ENCODE peak calls at places on chromosome 5, in nine cellular contexts. One of them, this sample, is unnamed.

GRCh38 chr5:116669261-116670049 is 94.8 kb upstream of the SEMA6A start:
- DNase-seq in epithelial cell of esophagus: no peak
- DNase-seq in GM23338: no peak
- DNase-seq in IMR-90: no peak
- DNase-seq in body of pancreas: no peak
- DNase-seq in cardiac muscle cell: no peak
- DNase-seq in fibroblast of pulmonary artery: no peak
- DNase-seq in tibial artery: no peak
- DNase-seq in tibial nerve: no peak
- DNase-seq in this sample: no peak

GRCh38 chr5:81520769-81521168 is 126.8 kb upstream of the ACOT12 start:
- DNase-seq in epithelial cell of esophagus: no peak
- DNase-seq in GM23338: no peak
- DNase-seq in IMR-90: no peak
- DNase-seq in body of pancreas: no peak
- DNase-seq in cardiac muscle cell: no peak
- DNase-seq in fibroblast of pulmonary artery: no peak
- DNase-seq in tibial artery: no peak
- DNase-seq in tibial nerve: no peak
- DNase-seq in this sample: no peak

GRCh38 chr5:10090074-10090473 is 159.6 kb downstream of the ATPSCKMT start:
- DNase-seq in epithelial cell of esophagus: no peak
- DNase-seq in GM23338: peak; percentile 22
- DNase-seq in IMR-90: no peak
- DNase-seq in body of pancreas: no peak
- DNase-seq in cardiac muscle cell: no peak
- DNase-seq in fibroblast of pulmonary artery: no peak
- DNase-seq in tibial artery: no peak
- DNase-seq in tibial nerve: no peak
- DNase-seq in this sample: no peak

GRCh38 chr5:107930891-107931290 is 260.2 kb upstream of the EFNA5 start:
- DNase-seq in epithelial cell of esophagus: no peak
- DNase-seq in GM23338: no peak
- DNase-seq in IMR-90: no peak
- DNase-seq in body of pancreas: no peak
- DNase-seq in cardiac muscle cell: no peak
- DNase-seq in fibroblast of pulmonary artery: no peak
- DNase-seq in tibial artery: no peak
- DNase-seq in tibial nerve: no peak
- DNase-seq in this sample: no peak

GRCh38 chr5:127492854-127493738 is 24.3 kb upstream of the PRRC1 start:
- DNase-seq in epithelial cell of esophagus: peak; percentile 57
- DNase-seq in GM23338: peak; percentile 56
- DNase-seq in IMR-90: peak; percentile 36
- DNase-seq in body of pancreas: no peak
- DNase-seq in cardiac muscle cell: peak; percentile 62
- DNase-seq in fibroblast of pulmonary artery: peak; percentile 61
- DNase-seq in tibial artery: no peak
- DNase-seq in tibial nerve: no peak
- DNase-seq in this sample: peak; percentile 60

GRCh38 chr5:33938507-33938796 is 2.3 kb downstream of the RXFP3 start:
- DNase-seq in epithelial cell of esophagus: no peak
- DNase-seq in GM23338: no peak
- DNase-seq in IMR-90: no peak
- DNase-seq in body of pancreas: no peak
- DNase-seq in cardiac muscle cell: no peak
- DNase-seq in fibroblast of pulmonary artery: no peak
- DNase-seq in tibial artery: no peak
- DNase-seq in tibial nerve: no peak
- DNase-seq in this sample: no peak

GRCh38 chr5:127741412-127741811 is 38.2 kb downstream of the CCDC192 start:
- DNase-seq in epithelial cell of esophagus: no peak
- DNase-seq in GM23338: no peak
- DNase-seq in IMR-90: no peak
- DNase-seq in body of pancreas: no peak
- DNase-seq in cardiac muscle cell: no peak
- DNase-seq in fibroblast of pulmonary artery: no peak
- DNase-seq in tibial artery: no peak
- DNase-seq in tibial nerve: no peak
- DNase-seq in this sample: no peak

GRCh38 chr5:2914991-2915484 is 163.6 kb upstream of the IRX2 start:
- DNase-seq in epithelial cell of esophagus: no peak
- DNase-seq in GM23338: peak; percentile 76
- DNase-seq in IMR-90: no peak
- DNase-seq in body of pancreas: no peak
- DNase-seq in cardiac muscle cell: no peak
- DNase-seq in fibroblast of pulmonary artery: no peak
- DNase-seq in tibial artery: no peak
- DNase-seq in tibial nerve: no peak
- DNase-seq in this sample: no peak

GRCh38 chr5:33170414-33170813 is 270.4 kb upstream of the TARS1 start:
- DNase-seq in epithelial cell of esophagus: peak; percentile 11
- DNase-seq in GM23338: peak; percentile 7
- DNase-seq in IMR-90: no peak
- DNase-seq in body of pancreas: no peak
- DNase-seq in cardiac muscle cell: peak; percentile 13
- DNase-seq in fibroblast of pulmonary artery: peak; percentile 24
- DNase-seq in tibial artery: no peak
- DNase-seq in tibial nerve: no peak
- DNase-seq in this sample: no peak

GRCh38 chr5:5456858-5457257 is 34.4 kb downstream of the ICE1 start:
- DNase-seq in epithelial cell of esophagus: peak; percentile 53
- DNase-seq in GM23338: no peak
- DNase-seq in IMR-90: no peak
- DNase-seq in body of pancreas: no peak
- DNase-seq in cardiac muscle cell: no peak
- DNase-seq in fibroblast of pulmonary artery: no peak
- DNase-seq in tibial artery: no peak
- DNase-seq in tibial nerve: no peak
- DNase-seq in this sample: no peak

GRCh38 chr5:37871023-37871815 is 31.4 kb upstream of the GDNF start:
- DNase-seq in epithelial cell of esophagus: peak; percentile 72
- DNase-seq in GM23338: no peak
- DNase-seq in IMR-90: peak; percentile 89
- DNase-seq in body of pancreas: no peak
- DNase-seq in cardiac muscle cell: peak; percentile 14
- DNase-seq in fibroblast of pulmonary artery: peak; percentile 9
- DNase-seq in tibial artery: no peak
- DNase-seq in tibial nerve: no peak
- DNase-seq in this sample: no peak

GRCh38 chr5:155480731-155481131 is 467.2 kb downstream of the KIF4B start:
- DNase-seq in epithelial cell of esophagus: peak; percentile 44
- DNase-seq in GM23338: no peak
- DNase-seq in IMR-90: no peak
- DNase-seq in body of pancreas: no peak
- DNase-seq in cardiac muscle cell: no peak
- DNase-seq in fibroblast of pulmonary artery: no peak
- DNase-seq in tibial artery: no peak
- DNase-seq in tibial nerve: no peak
- DNase-seq in this sample: no peak

GRCh38 chr5:9557696-9558095 is 11.8 kb upstream of the SEMA5A start:
- DNase-seq in epithelial cell of esophagus: peak; percentile 87
- DNase-seq in GM23338: no peak
- DNase-seq in IMR-90: peak; percentile 82
- DNase-seq in body of pancreas: no peak
- DNase-seq in cardiac muscle cell: no peak
- DNase-seq in fibroblast of pulmonary artery: peak; percentile 26
- DNase-seq in tibial artery: no peak
- DNase-seq in tibial nerve: no peak
- DNase-seq in this sample: peak; percentile 81

GRCh38 chr5:126503602-126504104 is 80.4 kb downstream of the GRAMD2B start:
- DNase-seq in epithelial cell of esophagus: peak; percentile 85
- DNase-seq in GM23338: no peak
- DNase-seq in IMR-90: peak; percentile 28
- DNase-seq in body of pancreas: no peak
- DNase-seq in cardiac muscle cell: peak; percentile 73
- DNase-seq in fibroblast of pulmonary artery: peak; percentile 82
- DNase-seq in tibial artery: no peak
- DNase-seq in tibial nerve: no peak
- DNase-seq in this sample: peak; percentile 71

GRCh38 chr5:127793052-127793451 is 89.9 kb downstream of the CCDC192 start:
- DNase-seq in epithelial cell of esophagus: no peak
- DNase-seq in GM23338: no peak
- DNase-seq in IMR-90: no peak
- DNase-seq in body of pancreas: no peak
- DNase-seq in cardiac muscle cell: no peak
- DNase-seq in fibroblast of pulmonary artery: no peak
- DNase-seq in tibial artery: no peak
- DNase-seq in tibial nerve: no peak
- DNase-seq in this sample: no peak

GRCh38 chr5:135034186-135034962 is at the start of gene PITX1:
- DNase-seq in epithelial cell of esophagus: peak; percentile 90
- DNase-seq in GM23338: peak; percentile 71
- DNase-seq in IMR-90: peak; percentile 69
- DNase-seq in body of pancreas: peak; percentile 46
- DNase-seq in cardiac muscle cell: no peak
- DNase-seq in fibroblast of pulmonary artery: peak; percentile 5
- DNase-seq in tibial artery: peak; percentile 91
- DNase-seq in tibial nerve: no peak
- DNase-seq in this sample: peak; percentile 76

GRCh38 chr5:129094924-129095797 is 612 bp downstream of the ISOC1 start:
- DNase-seq in epithelial cell of esophagus: peak; percentile 28
- DNase-seq in GM23338: peak; percentile 57
- DNase-seq in IMR-90: peak; percentile 31
- DNase-seq in body of pancreas: peak; percentile 75
- DNase-seq in cardiac muscle cell: peak; percentile 71
- DNase-seq in fibroblast of pulmonary artery: peak; percentile 73
- DNase-seq in tibial artery: peak; percentile 77
- DNase-seq in tibial nerve: peak; percentile 14
- DNase-seq in this sample: peak; percentile 77
- TF ChIP-seq CTCF in epithelial cell of esophagus: no peak
- TF ChIP-seq CTCF in GM23338: no peak
- TF ChIP-seq CTCF in IMR-90: peak; percentile 9
- TF ChIP-seq CTCF in body of pancreas: no peak
- TF ChIP-seq CTCF in cardiac muscle cell: peak; percentile 7
- TF ChIP-seq CTCF in fibroblast of pulmonary artery: no peak
- TF ChIP-seq CTCF in tibial artery: no peak
- TF ChIP-seq CTCF in tibial nerve: no peak
- TF ChIP-seq CTCF in this sample: no peak

GRCh38 chr5:43619380-43619779 is 16.4 kb downstream of the NNT start:
- DNase-seq in epithelial cell of esophagus: no peak
- DNase-seq in GM23338: no peak
- DNase-seq in IMR-90: no peak
- DNase-seq in body of pancreas: no peak
- DNase-seq in cardiac muscle cell: peak; percentile 67
- DNase-seq in fibroblast of pulmonary artery: peak; percentile 51
- DNase-seq in tibial artery: no peak
- DNase-seq in tibial nerve: no peak
- DNase-seq in this sample: no peak
- H3K4me3 ChIP-seq in epithelial cell of esophagus: no peak overlapping the region
- H3K4me3 ChIP-seq in GM23338: no peak overlapping the region
- H3K4me3 ChIP-seq in IMR-90: no peak overlapping the region
- H3K4me3 ChIP-seq in body of pancreas: no peak overlapping the region
- H3K4me3 ChIP-seq in cardiac muscle cell: no peak overlapping the region
- H3K4me3 ChIP-seq in fibroblast of pulmonary artery: no peak overlapping the region
- H3K4me3 ChIP-seq in tibial artery: no peak overlapping the region
- H3K4me3 ChIP-seq in tibial nerve: no peak overlapping the region
- H3K4me3 ChIP-seq in this sample: no peak overlapping the region

DNA sequence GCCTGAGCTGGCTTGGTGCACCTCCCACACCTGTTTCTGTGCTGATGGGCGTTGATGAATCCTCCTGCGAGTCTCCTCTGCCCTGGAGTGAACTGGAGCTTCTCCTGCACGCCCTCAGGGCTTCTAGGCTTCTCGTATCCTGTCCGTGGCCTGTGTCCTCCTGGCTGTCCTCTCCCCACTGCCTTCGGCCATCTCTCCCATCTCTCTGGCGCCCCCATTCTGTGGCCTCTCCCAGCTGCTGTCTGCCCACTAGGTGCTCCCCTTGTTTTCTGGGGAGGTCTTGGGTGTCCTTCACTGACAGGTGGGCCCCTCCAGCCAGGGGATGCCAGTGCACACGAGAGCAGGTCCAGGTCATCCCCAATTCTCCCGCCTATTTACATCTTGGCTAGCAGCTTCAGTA is 28.8 kb downstream of the AHRR start:
- DNase-seq in epithelial cell of esophagus: no peak
- DNase-seq in GM23338: peak; percentile 82
- DNase-seq in IMR-90: no peak
- DNase-seq in body of pancreas: no peak
- DNase-seq in cardiac muscle cell: no peak
- DNase-seq in fibroblast of pulmonary artery: no peak
- DNase-seq in tibial artery: no peak
- DNase-seq in tibial nerve: no peak
- DNase-seq in this sample: no peak
- TF ChIP-seq CTCF in epithelial cell of esophagus: no peak
- TF ChIP-seq CTCF in GM23338: peak; percentile 70
- TF ChIP-seq CTCF in IMR-90: peak; percentile 16
- TF ChIP-seq CTCF in body of pancreas: no peak
- TF ChIP-seq CTCF in cardiac muscle cell: peak; percentile 12
- TF ChIP-seq CTCF in fibroblast of pulmonary artery: no peak
- TF ChIP-seq CTCF in tibial artery: no peak
- TF ChIP-seq CTCF in tibial nerve: no peak
- TF ChIP-seq CTCF in this sample: peak; percentile 31

DNA sequence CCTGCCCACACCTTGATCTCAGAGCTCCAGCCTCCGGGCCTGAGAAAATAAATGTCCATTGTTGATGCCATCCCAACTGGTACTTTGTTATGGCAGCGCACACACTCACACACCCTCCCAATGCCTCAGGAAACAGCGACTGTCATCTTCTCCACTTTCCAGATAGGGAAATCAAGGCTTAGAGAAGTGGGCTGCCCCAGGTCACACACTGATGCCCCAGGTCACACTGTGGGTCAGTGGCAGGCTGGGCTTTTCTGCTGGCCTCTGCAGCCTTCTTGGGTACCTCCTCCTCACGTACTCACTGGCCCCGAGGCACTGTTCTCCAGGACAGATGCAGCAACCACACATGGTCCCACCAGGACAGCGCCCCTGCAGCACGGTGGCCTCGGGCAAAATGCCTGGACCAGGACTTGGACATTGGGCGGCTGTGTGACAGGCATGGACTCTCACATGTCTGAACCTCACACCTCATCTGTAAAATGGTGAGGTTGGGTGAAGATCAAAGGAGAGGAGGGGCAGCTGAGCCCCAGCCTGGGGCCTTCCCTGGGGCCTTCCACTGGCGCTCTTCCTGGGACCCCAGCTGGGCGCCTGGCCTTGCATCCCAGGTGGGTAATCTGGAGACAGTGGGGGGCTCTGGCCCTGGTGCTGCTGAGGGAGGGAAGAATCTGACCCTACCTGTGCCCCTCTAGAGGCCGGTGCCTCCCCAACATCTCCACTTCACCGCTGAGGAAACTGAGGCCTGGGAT is 156.0 kb downstream of the COL23A1 start:
- DNase-seq in epithelial cell of esophagus: no peak
- DNase-seq in GM23338: no peak
- DNase-seq in IMR-90: no peak
- DNase-seq in body of pancreas: no peak
- DNase-seq in cardiac muscle cell: no peak
- DNase-seq in fibroblast of pulmonary artery: no peak
- DNase-seq in tibial artery: no peak
- DNase-seq in tibial nerve: no peak
- DNase-seq in this sample: no peak
- H3K4me3 ChIP-seq in epithelial cell of esophagus: no peak overlapping the region
- H3K4me3 ChIP-seq in GM23338: no peak overlapping the region
- H3K4me3 ChIP-seq in IMR-90: no peak overlapping the region
- H3K4me3 ChIP-seq in body of pancreas: no peak overlapping the region
- H3K4me3 ChIP-seq in cardiac muscle cell: no peak overlapping the region
- H3K4me3 ChIP-seq in fibroblast of pulmonary artery: no peak overlapping the region
- H3K4me3 ChIP-seq in tibial artery: no peak overlapping the region
- H3K4me3 ChIP-seq in tibial nerve: no peak overlapping the region
- H3K4me3 ChIP-seq in this sample: no peak overlapping the region

This sample was measured in fibroblast of villous mesenchyme.